ENCODE peak calls at places on chromosomes 1 and 21, in eight cellular contexts. E, U, F, J, L, V, G and K are unnamed samples. For H3K36me3 and H3K27me3, the result is how much of the 10 kb centered on the place peaks cover.

GRCh38 chr1:232966663-232967062 is 16.3 kb downstream of the NTPCR start:
- DNase-seq in E (no peak), U (no peak), F (peak), J (peak), L (no peak), V (peak), G (no peak), K (no peak)

GRCh38 chr1:21035794-21036193 is 140.9 kb downstream of the EIF4G3 start:
- DNase-seq in E (no peak), U (no peak), F (no peak), J (no peak), L (no peak), V (no peak), G (no peak), K (no peak)

GRCh38 chr1:51829058-51829457 is 49.5 kb downstream of the NRDC start:
- DNase-seq in E (no peak), U (no peak), F (no peak), J (no peak), L (no peak), V (no peak), G (no peak), K (no peak)

GRCh38 chr1:86069757-86070145 is 86.8 kb downstream of the COL24A1 start:
- DNase-seq in E (no peak), U (no peak), F (no peak), J (no peak), L (no peak), V (no peak), G (no peak), K (no peak)

GRCh38 chr1:185938396-185938795 is 204.2 kb downstream of the HMCN1 start:
- DNase-seq in E (no peak), U (no peak), F (no peak), J (no peak), L (no peak), V (no peak), G (no peak), K (no peak)

GRCh38 chr21:46543306-46543705 is 61.6 kb downstream of the S100B start:
- DNase-seq in E (no peak), U (no peak), F (no peak), J (no peak), L (no peak), V (no peak), G (peak), K (peak)

GRCh38 chr1:1157914-1158710 is 15.6 kb upstream of the TTLL10 start:
- DNase-seq in E (peak), U (no peak), F (peak), J (peak), L (no peak), V (peak), G (no peak), K (peak)

GRCh38 chr1:114482585-114482984 is 28.4 kb downstream of the TRIM33 start:
- DNase-seq in E (peak), U (no peak), F (no peak), J (no peak), L (peak), V (no peak), G (no peak), K (no peak)

GRCh38 chr21:34129039-34129891 is 55.9 kb downstream of the MRPS6 start:
- DNase-seq in E (peak), U (peak), F (peak), J (peak), L (no peak), V (peak), G (peak), K (no peak)

GRCh38 chr1:89908993-89909436 is 85.9 kb upstream of the ZNF326 start:
- DNase-seq in E (no peak), U (no peak), F (no peak), J (no peak), L (no peak), V (no peak), G (peak), K (no peak)

GRCh38 chr1:40708750-40709099 is 17.2 kb downstream of the NFYC start:
- DNase-seq in E (peak), U (peak), F (no peak), J (no peak), L (peak), V (no peak), G (peak), K (peak)

GRCh38 chr1:240294566-240294965 is 202.9 kb downstream of the FMN2 start:
- DNase-seq in E (peak), U (peak), F (no peak), J (no peak), L (no peak), V (no peak), G (no peak), K (peak)

GRCh38 chr1:9225411-9225785 is 9.2 kb upstream of the H6PD start:
- DNase-seq in E (no peak), U (no peak), F (no peak), J (no peak), L (no peak), V (no peak), G (no peak), K (no peak)

GRCh38 chr1:165914136-165914798 is 86.9 kb downstream of the UCK2 start:
- DNase-seq in E (peak), U (peak), F (peak), J (peak), L (peak), V (peak), G (peak), K (peak)

GRCh38 chr1:241068359-241068758 is 288.6 kb downstream of the RGS7 start:
- DNase-seq in E (no peak), U (no peak), F (peak), J (no peak), L (no peak), V (no peak), G (no peak), K (no peak)

GRCh38 chr1:162701286-162701685 is 69.0 kb downstream of the DDR2 start:
- DNase-seq in E (no peak), U (no peak), F (no peak), J (no peak), L (no peak), V (no peak), G (no peak), K (no peak)

GRCh38 chr1:214566158-214567104 is 15.0 kb upstream of the PTPN14 start:
- DNase-seq in E (no peak), U (no peak), F (no peak), J (no peak), L (no peak), V (no peak), G (no peak), K (no peak)

GRCh38 chr21:41852929-41853320 is 26.2 kb downstream of the PRDM15 start:
- DNase-seq in E (no peak), U (no peak), F (no peak), J (no peak), L (no peak), V (no peak), G (no peak), K (no peak)

GRCh38 chr21:44752701-44753235 is 41.4 kb upstream of the TSPEAR start:
- DNase-seq in E (peak), U (no peak), F (no peak), J (no peak), L (no peak), V (no peak), G (no peak), K (no peak)

GRCh38 chr1:27971674-27972073 is 11.9 kb downstream of the XKR8 start:
- DNase-seq in E (no peak), U (no peak), F (no peak), J (no peak), L (no peak), V (no peak), G (peak), K (no peak)

GRCh38 chr1:71881611-71882010 is 400.7 kb downstream of the NEGR1 start:
- DNase-seq in E (no peak), U (no peak), F (no peak), J (no peak), L (peak), V (no peak), G (no peak), K (no peak)

GRCh38 chr1:24157921-24158481 is 15.1 kb upstream of the IL22RA1 start:
- DNase-seq in E (peak), U (no peak), F (no peak), J (no peak), L (no peak), V (no peak), G (peak), K (peak)

GRCh38 chr1:154878371-154879355 is 8.6 kb upstream of the KCNN3 start:
- DNase-seq in E (peak), U (peak), F (peak), J (peak), L (peak), V (peak), G (peak), K (peak)

GRCh38 chr1:231729541-231729940 is 103.0 kb downstream of the DISC1 start:
- DNase-seq in E (no peak), U (no peak), F (no peak), J (no peak), L (no peak), V (no peak), G (no peak), K (no peak)

GRCh38 chr1:216723274-216723780 is at the start of gene ESRRG:
- DNase-seq in E (peak), U (peak), F (peak), J (peak), L (peak), V (peak), G (peak), K (peak)

GRCh38 chr1:118963456-118964430 is 24.4 kb downstream of the TBX15 start:
- DNase-seq in E (no peak), U (no peak), F (no peak), J (no peak), L (no peak), V (no peak), G (no peak), K (no peak)

GRCh38 chr1:234478152-234478480 is 863 bp downstream of the TARBP1 start:
- DNase-seq in E (peak), U (no peak), F (peak), J (peak), L (peak), V (peak), G (peak), K (peak)

GRCh38 chr1:7857951-7858350 is 5.1 kb upstream of the UTS2 start:
- DNase-seq in E (no peak), U (no peak), F (no peak), J (no peak), L (no peak), V (no peak), G (no peak), K (no peak)

GRCh38 chr21:44002511-44002910 is 9.6 kb upstream of the TRAPPC10 start:
- DNase-seq in E (no peak), U (no peak), F (no peak), J (no peak), L (no peak), V (no peak), G (no peak), K (no peak)

GRCh38 chr1:36083635-36084501 is at the start of gene TEKT2:
- DNase-seq in E (peak), U (peak), F (no peak), J (peak), L (no peak), V (no peak), G (peak), K (peak)

GRCh38 chr1:6591222-6591621 is 11.4 kb downstream of the ZBTB48 start:
- DNase-seq in E (no peak), U (no peak), F (no peak), J (no peak), L (no peak), V (no peak), G (no peak), K (no peak)

GRCh38 chr1:149848811-149849210 is 50.6 kb upstream of the BOLA1 start:
- DNase-seq in E (peak), U (no peak), F (no peak), J (no peak), L (peak), V (no peak), G (no peak), K (no peak)

GRCh38 chr1:230067871-230068814 is 1.1 kb downstream of the GALNT2 start:
- DNase-seq in E (peak), U (peak), F (peak), J (peak), L (peak), V (no peak), G (peak), K (peak)

GRCh38 chr21:17597680-17598079 is 15.0 kb downstream of the BTG3 start:
- DNase-seq in E (no peak), U (no peak), F (no peak), J (no peak), L (no peak), V (no peak), G (no peak), K (no peak)

GRCh38 chr1:223759273-223759672 is 46.9 kb downstream of the CAPN2 start:
- DNase-seq in E (peak), U (no peak), F (no peak), J (no peak), L (no peak), V (no peak), G (no peak), K (peak)

GRCh38 chr21:26887241-26887640 is 42.0 kb upstream of the ADAMTS1 start:
- DNase-seq in E (peak), U (no peak), F (no peak), J (no peak), L (no peak), V (no peak), G (no peak), K (no peak)

DNA sequence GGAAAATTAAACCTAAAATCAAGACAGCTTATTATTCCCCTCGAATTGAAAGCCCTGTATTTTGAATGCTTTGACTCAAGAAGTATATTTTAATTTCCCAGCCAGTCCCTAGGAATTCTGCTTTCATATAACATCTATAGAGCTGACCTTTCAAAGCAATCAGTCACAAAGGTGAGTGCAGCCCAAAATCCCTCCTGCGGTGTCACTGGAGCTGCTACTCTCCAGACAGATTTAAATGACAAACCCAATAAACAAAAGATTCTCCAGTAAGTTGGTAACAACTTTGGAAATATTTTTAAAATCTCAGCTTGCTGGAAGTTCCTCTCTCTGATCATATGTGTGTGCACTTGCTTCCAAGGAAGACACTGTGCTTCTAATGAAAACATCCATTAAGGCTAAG is 14.7 kb downstream of the PLPP3 start:
- DNase-seq in E (no peak), U (no peak), F (no peak), J (no peak), L (no peak), V (no peak), G (no peak), K (no peak)
- H3K4me3 ChIP-seq in E (no peak), U (no peak), F (no peak), J (no peak), L (no peak), V (no peak), G (no peak), K (no peak)

GRCh38 chr1:228494391-228494790 is 7.2 kb downstream of the RNF187 start:
- DNase-seq in E (no peak), U (no peak), F (no peak), J (no peak), L (no peak), V (no peak), G (no peak), K (no peak)

GRCh38 chr1:228494044-228494353 is 6.8 kb downstream of the RNF187 start:
- DNase-seq in E (no peak), U (no peak), F (no peak), J (no peak), L (no peak), V (no peak), G (no peak), K (no peak)

GRCh38 chr1:228496494-228496893 is 9.3 kb downstream of the RNF187 start:
- DNase-seq in E (no peak), U (no peak), F (no peak), J (no peak), L (no peak), V (no peak), G (no peak), K (no peak)

GRCh38 chr1:228496084-228496483 is 8.9 kb downstream of the RNF187 start:
- DNase-seq in E (no peak), U (no peak), F (no peak), J (no peak), L (no peak), V (no peak), G (no peak), K (no peak)

DNA sequence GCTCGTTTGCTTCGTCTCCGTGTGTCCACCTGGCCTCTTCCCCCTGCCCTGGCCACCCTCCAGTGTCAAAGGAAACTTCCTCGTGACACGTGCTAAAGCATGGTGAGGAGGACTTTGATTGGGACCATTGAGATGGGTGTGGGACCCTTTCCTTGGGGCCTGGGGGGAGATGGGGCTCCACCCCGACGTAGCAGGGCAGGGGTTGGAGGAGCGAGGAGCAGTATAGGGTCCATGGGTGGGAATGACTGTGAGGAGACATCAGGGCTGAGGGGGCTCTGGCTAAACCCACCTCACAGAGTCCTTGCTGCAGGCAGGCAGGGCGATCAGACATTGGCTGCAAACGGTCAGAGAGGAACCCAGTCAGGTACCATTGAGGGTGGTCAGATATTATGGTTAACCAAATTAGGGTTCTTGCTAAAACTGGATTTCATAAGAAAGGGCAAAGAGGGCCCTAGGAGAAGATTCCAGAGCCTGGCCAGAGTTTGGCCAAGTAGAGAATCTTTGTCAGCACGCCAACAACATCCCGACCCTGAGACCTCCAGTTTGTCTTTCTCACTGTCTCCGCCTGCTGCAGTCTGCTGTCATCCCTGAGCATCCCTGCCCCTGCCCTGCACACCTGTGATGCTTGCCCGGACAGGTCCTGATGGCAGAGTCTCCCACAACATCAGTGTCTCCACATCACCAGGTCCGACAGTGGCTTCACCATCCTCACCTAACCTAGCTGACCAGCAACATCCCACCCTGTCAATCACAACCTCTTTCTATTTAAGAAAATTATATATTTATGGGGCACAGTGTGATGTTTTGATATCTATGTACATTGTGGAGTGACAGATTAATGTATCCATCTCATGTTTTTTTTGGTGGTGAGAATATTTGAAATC is 8.0 kb downstream of the RNF187 start:
- DNase-seq in E (no peak), U (no peak), F (no peak), J (no peak), L (no peak), V (no peak), G (no peak), K (no peak)
- H3K36me3 ChIP-seq in E (under half), U (half or more), F (under half), J (under half), L (under half), V (under half), G (under half), K (under half)

DNA sequence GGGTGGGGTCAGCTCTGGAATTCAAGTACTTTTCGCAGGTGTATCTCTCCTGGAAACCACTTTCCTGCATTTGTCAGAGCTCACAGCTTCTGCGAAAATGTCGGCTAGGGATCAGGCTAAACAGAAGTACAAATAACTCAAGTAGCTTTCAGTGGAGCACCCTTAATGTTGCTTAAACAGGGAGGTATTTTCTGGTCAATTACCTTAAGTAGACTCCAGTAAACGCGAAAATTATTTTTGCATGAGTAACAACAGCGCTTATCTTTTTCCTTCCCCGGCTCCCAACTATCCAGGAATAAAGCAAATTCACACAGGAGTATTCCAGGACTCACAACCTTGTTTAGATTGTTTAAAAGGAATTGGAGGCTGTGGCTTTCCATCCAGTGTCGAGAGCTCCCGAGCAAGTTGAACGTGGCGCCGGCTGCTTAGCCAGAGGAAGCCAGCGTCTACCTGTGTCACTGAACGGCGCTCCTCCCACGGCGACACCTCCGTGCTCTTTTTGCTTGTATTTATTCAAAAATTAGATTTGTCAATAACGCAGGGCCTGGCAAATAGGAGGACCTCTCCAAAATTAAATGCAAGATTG is 7.3 kb upstream of the SIM2 start:
- DNase-seq in E (peak), U (no peak), F (no peak), J (no peak), L (no peak), V (no peak), G (no peak), K (peak)
- H3K27me3 ChIP-seq in E (half or more), U (half or more), F (half or more), J (under half), L (half or more), V (half or more), G (half or more), K (half or more)

DNA sequence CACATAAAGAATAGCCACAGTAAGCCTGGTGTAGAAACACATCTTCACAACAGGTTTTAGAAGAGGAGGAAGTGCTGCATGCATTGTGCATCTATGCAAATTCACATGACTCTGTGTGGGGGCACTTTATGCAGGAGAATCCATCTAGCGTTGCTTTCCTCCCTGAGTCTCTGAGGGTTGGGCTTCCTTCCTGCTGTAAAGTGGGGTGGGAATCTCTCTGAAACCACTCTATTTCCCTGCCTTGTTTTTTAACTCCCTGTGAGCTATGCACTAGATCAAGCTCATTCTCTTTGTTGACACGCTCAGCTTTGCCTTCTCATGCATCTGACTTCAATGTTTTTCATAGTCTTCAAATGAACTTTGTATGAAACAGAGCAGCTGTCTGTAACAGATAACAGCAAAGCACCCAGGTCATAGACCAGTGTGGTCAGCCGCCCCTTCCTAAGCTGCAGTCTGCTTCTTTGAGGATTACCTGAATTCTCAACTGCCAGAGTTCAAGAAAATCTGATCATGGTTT is 102.7 kb upstream of the DPH5 start:
- DNase-seq in E (peak), U (no peak), F (no peak), J (no peak), L (no peak), V (no peak), G (no peak), K (no peak)
- H3K4me3 ChIP-seq in E (no peak), U (no peak), F (no peak), J (no peak), L (no peak), V (no peak), G (no peak), K (no peak)